ENCODE peak calls at places on chromosome 14, in ten cellular contexts. I is neuronal stem cell; B is astrocyte; L is NCI-H748 treated with DMSO at 0.1 percent for 48 hours; D is amygdala; J is HFF-Myc; F is CD4-positive, alpha-beta T cell; Z is AG08395; G is mucosa of descending colon; V is H4. H is an unnamed sample.

GRCh38 chr14:97978336-97978735 is 1181.2 kb downstream of the VRK1 start:
- DNase-seq in L (peak; percentile 79), F (peak; percentile 73), I (peak; percentile 41), B (peak; percentile 61), J (no peak), Z (peak; percentile 86), G (peak; percentile 84), D (peak; percentile 70), V (peak; percentile 81), H (peak; percentile 87)

GRCh38 chr14:59478540-59478939 is 5.7 kb downstream of the L3HYPDH start:
- DNase-seq in D (no peak), L (no peak), G (no peak), J (no peak), Z (no peak), V (no peak), B (no peak), I (no peak), F (no peak), H (no peak)

GRCh38 chr14:101181717-101182313 is 278.3 kb upstream of the RTL1 start:
- DNase-seq in F (no peak), L (no peak), B (no peak), J (no peak), I (no peak), D (no peak), V (no peak), Z (no peak), G (no peak), H (no peak)

GRCh38 chr14:105290598-105291356 is 10.0 kb downstream of the BRF1 start:
- DNase-seq in G (no peak), I (no peak), F (no peak), V (no peak), Z (no peak), D (no peak), L (no peak), J (no peak), B (no peak), H (no peak)

GRCh38 chr14:95196268-95196667 is 38.9 kb upstream of the DICER1 start:
- DNase-seq in Z (no peak), B (no peak), L (peak; percentile 21), J (no peak), F (no peak), I (no peak), D (no peak), G (no peak), V (no peak), H (no peak)

GRCh38 chr14:23151342-23151741 is 32.1 kb downstream of the SLC7A8 start:
- DNase-seq in I (no peak), G (no peak), V (no peak), L (no peak), F (no peak), Z (no peak), B (no peak), J (no peak), D (no peak), H (no peak)

GRCh38 chr14:105203057-105203494 is 22.0 kb upstream of the NUDT14 start:
- DNase-seq in Z (peak; percentile 90), V (no peak), J (no peak), L (peak; percentile 61), F (peak; percentile 49), B (peak; percentile 27), D (peak; percentile 73), I (peak; percentile 74), G (no peak), H (peak; percentile 90)

GRCh38 chr14:90287791-90288190 is 31.4 kb downstream of the PSMC1 start:
- DNase-seq in D (no peak), B (no peak), F (no peak), V (no peak), I (no peak), G (no peak), J (no peak), Z (no peak), L (no peak), H (no peak)

GRCh38 chr14:81319314-81319713 is 80.8 kb downstream of the STON2 start:
- DNase-seq in J (no peak), L (no peak), F (no peak), Z (no peak), V (no peak), B (no peak), I (no peak), D (no peak), G (no peak), H (no peak)

GRCh38 chr14:74349757-74350156 is 1.5 kb downstream of the VRTN start:
- DNase-seq in D (no peak), I (no peak), L (no peak), V (no peak), Z (no peak), B (no peak), F (no peak), G (no peak), J (no peak), H (no peak)

GRCh38 chr14:66601932-66602578 is 94.1 kb downstream of the GPHN start:
- DNase-seq in Z (no peak), D (no peak), V (no peak), G (no peak), F (no peak), I (no peak), B (no peak), L (no peak), J (no peak), H (no peak)

GRCh38 chr14:91417983-91418386 is 365 bp upstream of the CCDC88C start:
- DNase-seq in V (no peak), G (peak; percentile 78), B (no peak), I (peak; percentile 50), F (peak; percentile 50), L (no peak), Z (no peak), J (no peak), D (no peak), H (no peak)

GRCh38 chr14:59199614-59200013 is 11.1 kb downstream of the DAAM1 start:
- DNase-seq in Z (no peak), D (no peak), F (no peak), V (no peak), G (no peak), I (no peak), J (no peak), L (no peak), B (no peak), H (no peak)

GRCh38 chr14:75501080-75501479 is 21.2 kb upstream of the BATF start:
- DNase-seq in L (no peak), J (no peak), V (no peak), D (no peak), G (no peak), F (no peak), B (no peak), I (no peak), Z (no peak), H (no peak)

GRCh38 chr14:30283822-30284446 is 275.0 kb upstream of the G2E3 start:
- DNase-seq in B (peak; percentile 27), V (peak; percentile 34), I (no peak), J (peak; percentile 25), L (peak; percentile 25), Z (peak; percentile 43), F (no peak), G (no peak), D (no peak), H (no peak)

GRCh38 chr14:79986251-79986650 is 225.1 kb downstream of the DIO2 start:
- DNase-seq in D (no peak), Z (no peak), B (no peak), J (no peak), I (no peak), V (no peak), L (no peak), G (no peak), F (no peak), H (no peak)

GRCh38 chr14:64806202-64806861 is 73.4 kb downstream of the SPTB start:
- DNase-seq in I (no peak), L (no peak), J (no peak), D (no peak), G (no peak), B (peak; percentile 97), F (no peak), V (peak; percentile 36), Z (peak; percentile 77), H (no peak)

GRCh38 chr14:104724981-104725771 is 1.1 kb downstream of the ADSS1 start:
- DNase-seq in J (no peak), B (no peak), Z (peak; percentile 39), I (no peak), D (no peak), L (no peak), F (no peak), G (no peak), V (no peak), H (peak; percentile 85)

GRCh38 chr14:104112113-104112505 is 26.3 kb upstream of the KIF26A start:
- DNase-seq in V (no peak), G (peak; percentile 33), B (no peak), L (no peak), F (no peak), J (no peak), D (no peak), I (no peak), Z (no peak), H (no peak)

GRCh38 chr14:91317381-91318313 is 73.1 kb upstream of the GPR68 start:
- DNase-seq in Z (no peak), J (no peak), I (no peak), G (peak; percentile 96), F (peak; percentile 92), D (no peak), V (peak; percentile 35), B (no peak), L (no peak), H (peak; percentile 85)

GRCh38 chr14:58572092-58572853 is 65.5 kb upstream of the DACT1 start:
- DNase-seq in F (peak; percentile 30), I (no peak), G (no peak), L (no peak), Z (peak; percentile 37), B (peak; percentile 60), D (no peak), V (peak; percentile 39), J (no peak), H (no peak)

GRCh38 chr14:78593949-78594348 is 423.8 kb downstream of the NRXN3 start:
- DNase-seq in G (no peak), F (no peak), B (no peak), D (peak; percentile 15), L (no peak), J (no peak), I (no peak), Z (peak; percentile 54), V (peak; percentile 5), H (no peak)

GRCh38 chr14:51008416-51008815 is 64.1 kb upstream of the PYGL start:
- DNase-seq in B (no peak), I (no peak), Z (no peak), L (no peak), F (no peak), D (no peak), V (no peak), G (no peak), J (no peak), H (no peak)

GRCh38 chr14:99532310-99532709 is 51.1 kb downstream of the CCNK start:
- DNase-seq in D (no peak), B (no peak), I (no peak), F (no peak), V (no peak), J (no peak), L (no peak), Z (no peak), G (no peak), H (no peak)

GRCh38 chr14:99624971-99625370 is 20.0 kb upstream of the HHIPL1 start:
- DNase-seq in V (no peak), D (no peak), Z (no peak), J (no peak), B (no peak), I (no peak), G (peak; percentile 40), F (no peak), L (no peak), H (no peak)

GRCh38 chr14:104505085-104506074 is 74.2 kb upstream of the C14orf180 start:
- DNase-seq in D (no peak), V (no peak), F (no peak), J (no peak), G (peak; percentile 19), L (no peak), Z (no peak), I (no peak), B (no peak), H (no peak)

GRCh38 chr14:103093856-103094405 is 594 bp upstream of the EXOC3L4 start:
- DNase-seq in B (no peak), D (no peak), I (no peak), J (no peak), V (no peak), F (no peak), Z (no peak), G (peak; percentile 53), L (no peak), H (peak; percentile 26)

GRCh38 chr14:28952161-28952560 is 185.6 kb downstream of the FOXG1 start:
- DNase-seq in Z (no peak), G (no peak), I (no peak), B (no peak), V (no peak), F (no peak), L (no peak), D (no peak), J (no peak), H (no peak)

H was measured in left ventricle myocardium superior.